ENCODE peak calls at places on chromosomes 4 and X, in four cellular contexts. One of them, this sample, is unnamed.

GRCh38 chr4:102247041-102247440 is 98.2 kb downstream of the SLC39A8 start:
- DNase-seq in K562: no peak
- DNase-seq in HepG2: no peak
- DNase-seq in GM12878: no peak
- DNase-seq in this sample: no peak

GRCh38 chr4:133148690-133149363 is at the start of gene PCDH10:
- DNase-seq in K562: peak; percentile 64
- DNase-seq in HepG2: peak; percentile 1
- DNase-seq in GM12878: no peak
- DNase-seq in this sample: peak; percentile 70

GRCh38 chrX:94961730-94962129 is 1287.7 kb downstream of the FAM133A start:
- DNase-seq in K562: no peak
- DNase-seq in HepG2: no peak
- DNase-seq in GM12878: no peak
- DNase-seq in this sample: no peak

GRCh38 chr4:128565565-128566186 is 243.8 kb upstream of the JADE1 start:
- DNase-seq in K562: peak; percentile 54
- DNase-seq in HepG2: peak; percentile 51
- DNase-seq in GM12878: no peak
- DNase-seq in this sample: no peak

GRCh38 chr4:158578476-158578875 is 56.8 kb downstream of the RXFP1 start:
- DNase-seq in K562: peak; percentile 35
- DNase-seq in HepG2: peak; percentile 5
- DNase-seq in GM12878: no peak
- DNase-seq in this sample: peak; percentile 18

GRCh38 chr4:176794651-176795050 is 1.9 kb upstream of the VEGFC start:
- DNase-seq in K562: no peak
- DNase-seq in HepG2: no peak
- DNase-seq in GM12878: no peak
- DNase-seq in this sample: no peak

GRCh38 chr4:71186566-71187398 is 152.0 kb upstream of the SLC4A4 start:
- DNase-seq in K562: no peak
- DNase-seq in HepG2: no peak
- DNase-seq in GM12878: no peak
- DNase-seq in this sample: peak; percentile 29

GRCh38 chrX:11757729-11758399 is at the start of gene MSL3:
- DNase-seq in K562: peak; percentile 63
- DNase-seq in HepG2: no peak
- DNase-seq in GM12878: no peak
- DNase-seq in this sample: peak; percentile 31

GRCh38 chr4:25776795-25777194 is 86.0 kb downstream of the SEL1L3 start:
- DNase-seq in K562: no peak
- DNase-seq in HepG2: no peak
- DNase-seq in GM12878: no peak
- DNase-seq in this sample: no peak

GRCh38 chr4:25770844-25771243 is 91.9 kb downstream of the SEL1L3 start:
- DNase-seq in K562: no peak
- DNase-seq in HepG2: no peak
- DNase-seq in GM12878: no peak
- DNase-seq in this sample: no peak

GRCh38 chr4:25771672-25772071 is 91.1 kb downstream of the SEL1L3 start:
- DNase-seq in K562: no peak
- DNase-seq in HepG2: no peak
- DNase-seq in GM12878: no peak
- DNase-seq in this sample: no peak

GRCh38 chr4:25775166-25775565 is 87.6 kb downstream of the SEL1L3 start:
- DNase-seq in K562: no peak
- DNase-seq in HepG2: no peak
- DNase-seq in GM12878: no peak
- DNase-seq in this sample: no peak

GRCh38 chr4:25773358-25773757 is 89.4 kb downstream of the SEL1L3 start:
- DNase-seq in K562: no peak
- DNase-seq in HepG2: no peak
- DNase-seq in GM12878: no peak
- DNase-seq in this sample: no peak
- TF ChIP-seq POLR2AphosphoS2 in K562: no peak
- TF ChIP-seq POLR2AphosphoS2 in HepG2: no peak
- TF ChIP-seq POLR2AphosphoS2 in GM12878: no peak
- TF ChIP-seq POLR2AphosphoS2 in this sample: no peak

DNA sequence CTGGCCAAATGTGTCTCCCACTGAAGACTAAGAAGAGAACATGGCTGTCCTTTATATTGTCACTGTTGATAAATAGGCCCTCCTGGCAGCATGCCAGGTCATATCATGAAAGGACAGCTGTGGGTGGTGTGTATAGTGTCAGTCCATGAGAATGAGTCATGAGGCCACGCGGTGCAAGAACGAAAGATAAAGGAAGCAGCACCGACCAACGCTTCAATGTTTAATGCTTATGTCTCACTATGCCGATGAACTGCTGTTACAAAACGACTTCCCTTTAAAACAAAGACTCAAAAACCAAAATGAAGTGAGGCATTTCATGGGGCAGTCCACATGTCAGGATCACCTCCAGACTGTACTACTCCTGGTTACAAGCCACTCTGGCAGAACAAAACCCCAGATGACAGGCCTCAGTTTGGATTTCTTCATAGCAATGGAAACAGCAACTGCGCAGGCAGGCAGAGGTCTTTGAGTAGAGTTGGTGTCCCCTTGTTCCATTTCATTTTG is 5.2 kb upstream of the TCEANC start:
- DNase-seq in K562: peak; percentile 99
- DNase-seq in HepG2: peak; percentile 78
- DNase-seq in GM12878: no peak
- DNase-seq in this sample: peak; percentile 16
- TF ChIP-seq CEBPB in K562: peak; percentile 65
- TF ChIP-seq CEBPB in HepG2: no peak
- TF ChIP-seq CEBPB in GM12878: no peak
- TF ChIP-seq CEBPB in this sample: no peak

GRCh38 chr4:77938560-77938959 is 75.9 kb downstream of the MRPL1 start:
- DNase-seq in K562: no peak
- DNase-seq in HepG2: no peak
- DNase-seq in GM12878: no peak
- DNase-seq in this sample: no peak
- TF ChIP-seq MYC in K562: no peak
- TF ChIP-seq MYC in HepG2: no peak
- TF ChIP-seq MYC in GM12878: no peak
- TF ChIP-seq MYC in this sample: no peak

GRCh38 chrX:15674899-15675489 is 10.4 kb upstream of the CLTRN start:
- DNase-seq in K562: peak; percentile 93
- DNase-seq in HepG2: peak; percentile 76
- DNase-seq in GM12878: peak; percentile 89
- DNase-seq in this sample: peak; percentile 96

GRCh38 chrX:15672886-15673285 is 8.3 kb upstream of the CLTRN start:
- DNase-seq in K562: no peak
- DNase-seq in HepG2: no peak
- DNase-seq in GM12878: no peak
- DNase-seq in this sample: no peak

GRCh38 chrX:15675490-15675921 is 10.9 kb upstream of the CLTRN start:
- DNase-seq in K562: peak; percentile 85
- DNase-seq in HepG2: no peak
- DNase-seq in GM12878: no peak
- DNase-seq in this sample: peak; percentile 86

GRCh38 chrX:15673970-15674369 is 9.4 kb upstream of the CLTRN start:
- DNase-seq in K562: no peak
- DNase-seq in HepG2: no peak
- DNase-seq in GM12878: no peak
- DNase-seq in this sample: no peak

GRCh38 chrX:15674514-15674898 is 9.9 kb upstream of the CLTRN start:
- DNase-seq in K562: peak; percentile 96
- DNase-seq in HepG2: peak; percentile 91
- DNase-seq in GM12878: peak; percentile 94
- DNase-seq in this sample: peak; percentile 97
- TF ChIP-seq POLR2AphosphoS2 in K562: no peak
- TF ChIP-seq POLR2AphosphoS2 in HepG2: no peak
- TF ChIP-seq POLR2AphosphoS2 in GM12878: no peak
- TF ChIP-seq POLR2AphosphoS2 in this sample: no peak

GRCh38 chr4:148041606-148042324 is 309.9 kb downstream of the ARHGAP10 start:
- DNase-seq in K562: no peak
- DNase-seq in HepG2: no peak
- DNase-seq in GM12878: no peak
- DNase-seq in this sample: no peak

GRCh38 chr4:148044889-148045352 is 313.0 kb downstream of the ARHGAP10 start:
- DNase-seq in K562: peak; percentile 11
- DNase-seq in HepG2: peak; percentile 3
- DNase-seq in GM12878: peak; percentile 43
- DNase-seq in this sample: peak; percentile 9

DNA sequence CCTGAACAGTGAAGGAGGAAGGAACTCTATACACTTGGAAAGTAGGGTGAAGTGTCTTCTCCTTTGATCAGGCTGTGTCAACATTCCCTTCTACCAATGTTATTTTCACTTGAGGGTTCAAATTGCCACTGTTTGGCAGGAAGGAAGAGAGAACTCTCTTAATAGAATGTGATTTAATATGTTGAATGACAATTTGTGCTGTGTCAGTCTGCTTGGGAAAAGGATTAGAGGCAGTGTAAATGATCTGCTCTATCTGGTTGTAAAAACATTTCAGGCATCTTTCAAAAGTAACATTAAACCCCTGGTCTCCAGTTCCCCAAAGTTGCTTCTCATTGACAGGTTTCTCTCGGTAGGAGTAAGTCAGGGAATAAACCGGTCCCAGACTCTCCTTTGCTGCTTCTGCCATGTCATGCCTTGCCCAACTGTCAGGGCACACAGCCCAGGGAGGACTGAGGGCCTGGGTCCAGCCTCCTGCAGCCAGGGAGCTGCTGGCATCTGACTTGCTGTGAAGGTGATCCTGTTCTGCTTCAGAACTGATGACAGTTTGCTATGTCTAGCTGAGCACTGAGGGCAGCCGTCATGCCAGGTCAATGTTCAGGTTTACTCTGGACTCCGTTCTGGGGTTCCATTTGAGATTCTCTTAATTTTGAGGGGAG is 312.2 kb downstream of the ARHGAP10 start:
- DNase-seq in K562: no peak
- DNase-seq in HepG2: no peak
- DNase-seq in GM12878: no peak
- DNase-seq in this sample: no peak
- TF ChIP-seq CEBPB in K562: no peak
- TF ChIP-seq CEBPB in HepG2: no peak
- TF ChIP-seq CEBPB in GM12878: no peak
- TF ChIP-seq CEBPB in this sample: no peak

DNA sequence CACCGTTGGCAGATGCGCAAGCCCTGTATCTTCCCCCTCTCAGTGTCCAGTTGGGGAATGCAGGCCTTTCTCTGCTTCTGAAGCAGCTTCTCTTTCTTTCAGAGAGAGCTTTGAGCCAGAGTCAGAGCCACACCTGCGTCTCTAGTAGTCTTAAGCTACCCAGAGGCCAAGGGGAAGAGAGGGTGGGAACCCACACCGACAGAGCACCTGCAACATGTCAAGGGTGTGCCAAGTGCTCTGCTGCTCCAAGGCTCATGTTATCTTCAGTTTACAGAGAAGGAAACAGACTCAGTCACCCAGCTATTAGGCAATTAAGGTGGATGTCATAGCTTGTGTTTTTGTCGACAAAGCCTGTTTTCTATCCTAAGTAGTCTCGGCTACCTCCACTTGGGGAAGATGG is 22.7 kb upstream of the RNF212 start:
- DNase-seq in K562: no peak
- DNase-seq in HepG2: no peak
- DNase-seq in GM12878: no peak
- DNase-seq in this sample: no peak
- TF ChIP-seq MYC in K562: no peak
- TF ChIP-seq MYC in HepG2: no peak
- TF ChIP-seq MYC in GM12878: no peak
- TF ChIP-seq MYC in this sample: no peak

DNA sequence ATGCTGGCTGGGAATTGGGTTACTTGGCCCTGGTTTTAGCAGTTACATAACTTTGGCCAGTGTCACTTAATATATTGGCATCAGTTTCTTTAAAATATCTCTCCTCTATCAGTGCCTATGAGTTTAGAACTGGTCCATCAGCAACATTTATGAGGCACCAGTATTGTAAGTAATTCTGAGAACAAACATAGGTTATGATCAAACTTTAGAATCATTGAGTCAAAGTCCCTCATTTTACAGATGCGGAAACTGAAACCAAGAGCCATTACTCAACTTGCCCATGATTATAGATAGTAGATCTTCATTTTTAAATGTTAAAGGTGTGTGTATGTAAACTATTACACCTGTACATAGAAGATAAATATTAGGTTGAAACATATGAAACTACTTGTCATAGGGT is 4.5 kb downstream of the NIPAL1 start:
- DNase-seq in K562: no peak
- DNase-seq in HepG2: no peak
- DNase-seq in GM12878: no peak
- DNase-seq in this sample: no peak
- TF ChIP-seq POLR2AphosphoS2 in K562: no peak
- TF ChIP-seq POLR2AphosphoS2 in HepG2: no peak
- TF ChIP-seq POLR2AphosphoS2 in GM12878: no peak
- TF ChIP-seq POLR2AphosphoS2 in this sample: no peak

DNA sequence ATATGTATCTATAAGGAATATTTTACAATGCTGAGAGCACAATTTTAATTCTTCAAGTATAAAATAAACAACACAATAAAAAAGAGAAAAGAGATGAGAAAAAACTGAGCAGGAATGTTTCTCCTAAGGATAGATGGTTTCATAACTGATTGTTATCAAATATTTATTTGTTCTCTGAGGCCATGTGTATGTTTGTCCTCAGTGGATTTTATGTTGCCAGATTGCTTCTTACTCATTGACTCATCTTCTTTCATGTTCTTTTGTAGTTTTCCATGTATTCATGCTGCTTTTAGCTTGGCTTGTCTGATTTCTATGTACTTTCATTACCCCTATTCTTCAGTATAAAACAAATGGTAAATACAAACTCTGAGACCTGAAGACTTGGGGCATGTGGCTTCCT is 41.2 kb downstream of the NPY5R start:
- DNase-seq in K562: no peak
- DNase-seq in HepG2: no peak
- DNase-seq in GM12878: no peak
- DNase-seq in this sample: no peak
- TF ChIP-seq CEBPB in K562: no peak
- TF ChIP-seq CEBPB in HepG2: no peak
- TF ChIP-seq CEBPB in GM12878: no peak
- TF ChIP-seq CEBPB in this sample: no peak

GRCh38 chr4:7822858-7823257 is 116.8 kb downstream of the AFAP1 start:
- DNase-seq in K562: no peak
- DNase-seq in HepG2: no peak
- DNase-seq in GM12878: no peak
- DNase-seq in this sample: no peak
- TF ChIP-seq MYC in K562: no peak
- TF ChIP-seq MYC in HepG2: no peak
- TF ChIP-seq MYC in GM12878: no peak
- TF ChIP-seq MYC in this sample: no peak

This sample was measured in A549.